ENCODE peak calls at places on chromosomes 12 and 14, in seven cellular contexts. B is A549, R is K562, H is transverse colon, Z is SK-N-SH, X is H1, L is tibial nerve. Y is an unnamed sample.

GRCh38 chr12:76312314-76312713 is 35.9 kb downstream of the BBS10 start:
- DNase-seq in B (no peak), L (no peak), H (no peak), R (no peak), Z (no peak), X (no peak), Y (no peak)

GRCh38 chr12:47307680-47308399 is 228.1 kb upstream of the AMIGO2 start:
- DNase-seq in R (peak; percentile 23), X (no peak), Z (peak; percentile 19), L (no peak), B (peak; percentile 49), H (peak; percentile 39), Y (no peak)

GRCh38 chr12:117857632-117858274 is 111.0 kb downstream of the KSR2 start:
- DNase-seq in R (peak; percentile 76), L (no peak), B (peak; percentile 70), Z (peak; percentile 71), H (peak; percentile 45), X (peak; percentile 87), Y (no peak)

GRCh38 chr12:47610847-47611246 is 95.0 kb downstream of the RPAP3 start:
- DNase-seq in X (no peak), B (no peak), R (no peak), H (no peak), Z (no peak), L (no peak), Y (no peak)

GRCh38 chr14:39050389-39050788 is 52.6 kb downstream of the SEC23A start:
- DNase-seq in Z (no peak), L (no peak), H (no peak), B (no peak), R (no peak), X (no peak), Y (no peak)

GRCh38 chr14:56891226-56891625 is 80.9 kb upstream of the OTX2 start:
- DNase-seq in B (no peak), H (no peak), Z (no peak), R (no peak), L (no peak), X (no peak), Y (no peak)

GRCh38 chr12:58241099-58241498 is 299.7 kb downstream of the ATP23 start:
- DNase-seq in Z (no peak), X (no peak), H (no peak), R (no peak), L (no peak), B (no peak), Y (no peak)

GRCh38 chr12:62785941-62786559 is 148.9 kb downstream of the PPM1H start:
- DNase-seq in R (no peak), B (peak; percentile 82), L (no peak), H (no peak), Z (no peak), X (no peak), Y (peak; percentile 26)

GRCh38 chr12:124422142-124422569 is 127.3 kb downstream of the RFLNA start:
- DNase-seq in L (no peak), Z (no peak), B (peak; percentile 78), R (peak; percentile 82), X (no peak), H (peak; percentile 77), Y (peak; percentile 68)

GRCh38 chr12:6375269-6376078 is at the start of gene SCNN1A:
- DNase-seq in B (no peak), Z (no peak), H (peak; percentile 86), L (no peak), X (peak; percentile 82), R (no peak), Y (peak; percentile 29)

GRCh38 chr12:104188534-104188933 is 27.0 kb upstream of the TXNRD1 start:
- DNase-seq in Z (no peak), B (no peak), L (no peak), X (no peak), R (no peak), H (no peak), Y (no peak)

GRCh38 chr12:48986720-48987291 is 8.7 kb downstream of the WNT1 start:
- DNase-seq in L (no peak), R (no peak), X (no peak), Z (no peak), B (no peak), H (no peak), Y (no peak)

GRCh38 chr12:100741084-100741711 is 53.4 kb upstream of the ANO4 start:
- DNase-seq in L (no peak), H (no peak), R (peak; percentile 28), B (peak; percentile 27), X (no peak), Z (peak; percentile 37), Y (no peak)

GRCh38 chr12:104863549-104863948 is 94.5 kb downstream of the SLC41A2 start:
- DNase-seq in H (no peak), L (no peak), Z (no peak), B (no peak), R (no peak), X (no peak), Y (no peak)

GRCh38 chr12:14884458-14884878 is 1.2 kb downstream of the MGP start:
- DNase-seq in Z (peak; percentile 9), B (no peak), L (peak; percentile 79), X (no peak), R (no peak), H (peak; percentile 83), Y (peak; percentile 90)

DNA sequence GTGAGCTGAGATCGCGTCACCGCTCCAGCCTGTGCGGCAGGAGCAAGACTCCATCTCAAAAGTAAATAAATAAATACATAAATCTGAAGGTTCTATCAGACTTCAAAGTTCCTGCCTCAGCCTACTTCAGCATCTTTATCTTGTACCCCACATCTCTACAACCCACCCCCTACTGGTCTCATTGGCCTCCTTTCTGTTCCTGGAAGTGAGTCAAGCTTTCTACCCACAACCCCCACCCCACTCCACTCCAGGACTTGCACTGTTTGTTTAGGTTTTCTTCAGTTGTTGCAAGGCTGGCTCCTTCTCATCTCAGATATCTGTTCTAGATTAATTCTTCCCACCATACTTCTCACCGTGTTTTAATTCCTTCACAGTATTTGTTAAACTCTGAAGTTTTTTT is 714 bp upstream of the PSMC6 start:
- DNase-seq in L (no peak), B (no peak), H (no peak), X (no peak), R (peak; percentile 31), Z (peak; percentile 44), Y (no peak)
- TF ChIP-seq CTCF in L (no peak), B (no peak), H (no peak), X (no peak), R (no peak), Z (no peak), Y (no peak)

GRCh38 chr12:109440851-109441490 is 36.1 kb downstream of the KCTD10 start:
- DNase-seq in B (no peak), H (no peak), R (no peak), X (no peak), Z (peak; percentile 57), L (no peak), Y (no peak)
- TF ChIP-seq EP300 in B (no peak), H (no peak), R (no peak), X (no peak), Z (no peak), L (no peak), Y (no peak)

DNA sequence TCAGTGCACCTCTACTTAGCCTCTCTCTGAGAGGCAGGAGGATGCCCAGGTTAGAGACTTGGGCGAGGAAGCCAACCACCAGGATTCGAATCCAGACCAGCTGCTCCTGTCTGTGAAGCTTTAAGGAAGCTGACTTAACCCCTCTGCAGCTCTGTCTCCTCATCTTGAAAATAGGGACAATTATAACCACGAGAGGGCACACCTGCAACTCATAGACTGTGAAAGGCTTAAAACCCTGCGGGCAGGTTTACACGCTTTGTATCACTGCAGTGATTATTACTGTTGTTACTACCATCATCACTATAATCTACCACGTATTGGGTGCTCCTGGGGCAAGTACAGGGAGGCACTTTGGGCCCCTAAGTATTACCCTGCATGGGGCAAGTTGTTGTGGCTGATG is 379.8 kb downstream of the VRK1 start:
- DNase-seq in R (no peak), L (no peak), B (peak; percentile 33), H (no peak), Z (peak; percentile 14), X (no peak), Y (no peak)
- TF ChIP-seq CTCF in R (peak; percentile 37), L (no peak), B (peak; percentile 49), H (no peak), Z (peak; percentile 51), X (peak; percentile 38), Y (no peak)

GRCh38 chr14:49892636-49893308 is at the start of gene ARF6:
- DNase-seq in X (peak; percentile 96), B (peak; percentile 87), H (peak; percentile 99), L (peak; percentile 97), R (peak; percentile 88), Z (peak; percentile 98), Y (peak; percentile 98)
- TF ChIP-seq EP300 in X (peak; percentile 48), B (no peak), H (no peak), L (peak; percentile 98), R (no peak), Z (peak; percentile 4), Y (no peak)

DNA sequence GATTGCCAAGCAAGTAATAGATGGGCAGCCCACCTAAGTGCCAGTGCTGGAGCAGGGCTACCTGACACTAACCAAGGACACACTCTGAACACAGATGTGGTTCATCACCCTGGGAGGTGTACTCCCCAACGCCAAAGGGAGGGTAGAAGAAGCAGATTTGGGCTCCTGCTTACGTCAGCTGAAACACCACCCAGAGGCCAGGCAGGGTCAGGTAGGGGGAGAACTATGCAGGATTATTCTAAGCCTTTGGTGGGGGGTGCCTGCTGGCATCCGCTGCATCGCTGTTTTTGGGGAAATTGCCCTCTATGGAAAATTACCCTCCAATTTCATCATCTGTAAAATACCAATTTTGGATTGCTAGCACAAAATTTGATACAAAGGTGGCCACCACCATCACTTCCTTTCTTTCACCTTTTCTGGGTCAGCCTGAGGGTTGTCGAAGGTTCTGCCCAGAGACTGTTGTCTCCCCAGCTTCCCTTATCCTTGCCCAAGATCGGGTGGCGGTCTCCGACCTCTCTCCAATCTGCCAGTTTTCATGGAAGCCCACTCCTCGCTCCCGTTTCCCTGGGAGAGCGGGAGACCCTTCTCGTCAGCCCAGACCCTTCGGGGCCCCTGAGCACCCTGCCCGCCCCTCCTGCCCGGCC is 535 bp downstream of the BIN2 start:
- DNase-seq in R (no peak), Z (no peak), B (no peak), H (peak; percentile 53), X (no peak), L (no peak), Y (no peak)
- TF ChIP-seq CTCF in R (no peak), Z (no peak), B (no peak), H (no peak), X (no peak), L (no peak), Y (no peak)

GRCh38 chr12:56520025-56520810 is 1.4 kb upstream of the RBMS2 start:
- DNase-seq in Z (no peak), L (no peak), H (no peak), X (no peak), R (no peak), B (no peak), Y (no peak)
- TF ChIP-seq EP300 in Z (no peak), L (no peak), H (no peak), X (no peak), R (no peak), B (no peak), Y (no peak)